ENCODE peak calls at places on chromosomes 4 and X, in seven cellular contexts. One of them, this sample, is unnamed.

GRCh38 chrX:13761606-13762005 is 27.1 kb downstream of the OFD1 start:
- DNase-seq in thoracic aorta: no peak
- DNase-seq in CD8-positive, alpha-beta T cell: no peak
- DNase-seq in PC-3: no peak
- DNase-seq in BE2C: no peak
- DNase-seq in stomach: no peak
- DNase-seq in Caco-2: no peak
- DNase-seq in this sample: no peak

GRCh38 chrX:31057691-31058090 is 14.2 kb downstream of the FTHL17 start:
- DNase-seq in Caco-2: no peak
- DNase-seq in PC-3: no peak
- DNase-seq in stomach: no peak
- DNase-seq in CD8-positive, alpha-beta T cell: no peak
- DNase-seq in BE2C: no peak
- DNase-seq in thoracic aorta: no peak
- DNase-seq in this sample: no peak

GRCh38 chrX:36859231-36859630 is 148.9 kb upstream of the FAM47C start:
- DNase-seq in BE2C: no peak
- DNase-seq in CD8-positive, alpha-beta T cell: no peak
- DNase-seq in Caco-2: no peak
- DNase-seq in stomach: no peak
- DNase-seq in PC-3: no peak
- DNase-seq in thoracic aorta: no peak
- DNase-seq in this sample: no peak

GRCh38 chrX:10239611-10240064 is 82.9 kb downstream of the CLCN4 start:
- DNase-seq in Caco-2: no peak
- DNase-seq in PC-3: peak; percentile 68
- DNase-seq in CD8-positive, alpha-beta T cell: no peak
- DNase-seq in thoracic aorta: no peak
- DNase-seq in BE2C: no peak
- DNase-seq in stomach: no peak
- DNase-seq in this sample: no peak

GRCh38 chr4:4182835-4183568 is 43.7 kb downstream of the OTOP1 start:
- DNase-seq in thoracic aorta: no peak
- DNase-seq in Caco-2: peak; percentile 46
- DNase-seq in CD8-positive, alpha-beta T cell: no peak
- DNase-seq in BE2C: peak; percentile 47
- DNase-seq in PC-3: peak; percentile 45
- DNase-seq in stomach: no peak
- DNase-seq in this sample: no peak

GRCh38 chrX:24081661-24082154 is 27.0 kb downstream of the EIF2S3 start:
- DNase-seq in Caco-2: peak; percentile 74
- DNase-seq in thoracic aorta: no peak
- DNase-seq in stomach: peak; percentile 64
- DNase-seq in PC-3: peak; percentile 72
- DNase-seq in BE2C: peak; percentile 72
- DNase-seq in CD8-positive, alpha-beta T cell: peak; percentile 4
- DNase-seq in this sample: no peak

GRCh38 chr4:23818097-23818648 is 71.7 kb downstream of the PPARGC1A start:
- DNase-seq in stomach: no peak
- DNase-seq in CD8-positive, alpha-beta T cell: no peak
- DNase-seq in BE2C: no peak
- DNase-seq in Caco-2: no peak
- DNase-seq in thoracic aorta: no peak
- DNase-seq in PC-3: no peak
- DNase-seq in this sample: no peak

GRCh38 chr4:159400782-159401712 is 298.2 kb downstream of the RAPGEF2 start:
- DNase-seq in Caco-2: no peak
- DNase-seq in CD8-positive, alpha-beta T cell: no peak
- DNase-seq in BE2C: no peak
- DNase-seq in stomach: no peak
- DNase-seq in thoracic aorta: no peak
- DNase-seq in PC-3: no peak
- DNase-seq in this sample: no peak

GRCh38 chr4:62940229-62940628 is 1469.0 kb downstream of the TECRL start:
- DNase-seq in CD8-positive, alpha-beta T cell: no peak
- DNase-seq in stomach: no peak
- DNase-seq in BE2C: no peak
- DNase-seq in PC-3: peak; percentile 13
- DNase-seq in thoracic aorta: no peak
- DNase-seq in Caco-2: peak; percentile 2
- DNase-seq in this sample: no peak

GRCh38 chrX:136778914-136779313 is 1.8 kb downstream of the ARHGEF6 start:
- DNase-seq in CD8-positive, alpha-beta T cell: no peak
- DNase-seq in Caco-2: no peak
- DNase-seq in PC-3: no peak
- DNase-seq in stomach: no peak
- DNase-seq in thoracic aorta: no peak
- DNase-seq in BE2C: no peak
- DNase-seq in this sample: no peak

GRCh38 chrX:16825306-16826035 is 39.2 kb downstream of the TXLNG start:
- DNase-seq in stomach: no peak
- DNase-seq in thoracic aorta: no peak
- DNase-seq in CD8-positive, alpha-beta T cell: no peak
- DNase-seq in BE2C: no peak
- DNase-seq in Caco-2: no peak
- DNase-seq in PC-3: peak; percentile 51
- DNase-seq in this sample: no peak

GRCh38 chr4:95091272-95091671 is 333.5 kb downstream of the BMPR1B start:
- DNase-seq in BE2C: no peak
- DNase-seq in stomach: no peak
- DNase-seq in Caco-2: no peak
- DNase-seq in thoracic aorta: no peak
- DNase-seq in CD8-positive, alpha-beta T cell: no peak
- DNase-seq in PC-3: no peak
- DNase-seq in this sample: no peak

GRCh38 chrX:110384490-110384889 is 25.8 kb downstream of the RTL9 start:
- DNase-seq in thoracic aorta: no peak
- DNase-seq in Caco-2: no peak
- DNase-seq in PC-3: peak; percentile 66
- DNase-seq in stomach: no peak
- DNase-seq in CD8-positive, alpha-beta T cell: no peak
- DNase-seq in BE2C: no peak
- DNase-seq in this sample: no peak

GRCh38 chrX:8504451-8504850 is 39.8 kb downstream of the VCX3B start:
- DNase-seq in stomach: no peak
- DNase-seq in Caco-2: no peak
- DNase-seq in CD8-positive, alpha-beta T cell: no peak
- DNase-seq in PC-3: peak; percentile 72
- DNase-seq in thoracic aorta: no peak
- DNase-seq in BE2C: no peak
- DNase-seq in this sample: no peak

GRCh38 chrX:119477812-119478232 is 9.6 kb downstream of the SLC25A5 start:
- DNase-seq in Caco-2: peak; percentile 86
- DNase-seq in stomach: peak; percentile 42
- DNase-seq in BE2C: no peak
- DNase-seq in PC-3: no peak
- DNase-seq in thoracic aorta: no peak
- DNase-seq in CD8-positive, alpha-beta T cell: no peak
- DNase-seq in this sample: peak; percentile 24

GRCh38 chr4:107094332-107094731 is 58.2 kb upstream of the DKK2 start:
- DNase-seq in BE2C: no peak
- DNase-seq in thoracic aorta: no peak
- DNase-seq in PC-3: peak; percentile 26
- DNase-seq in CD8-positive, alpha-beta T cell: no peak
- DNase-seq in stomach: no peak
- DNase-seq in Caco-2: no peak
- DNase-seq in this sample: no peak

DNA sequence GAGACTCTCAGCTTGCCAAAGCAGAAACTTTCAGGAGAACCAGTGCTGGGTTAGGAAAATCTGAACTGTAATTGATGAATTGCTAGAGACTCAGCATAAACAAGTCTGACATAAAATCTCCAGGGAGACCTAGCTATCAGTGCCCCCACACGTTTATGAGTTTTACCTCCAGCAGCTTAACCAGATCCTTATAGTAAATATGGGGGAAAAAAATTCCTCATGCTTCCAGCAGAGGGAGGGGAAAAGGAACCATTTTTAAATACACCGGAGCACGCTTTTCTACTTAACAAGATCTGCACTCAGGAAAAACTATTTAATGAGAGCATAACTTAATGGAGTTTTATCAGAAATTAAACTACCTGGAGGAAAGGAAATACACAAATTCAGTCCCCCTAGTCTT is 1040.7 kb upstream of the INTU start:
- DNase-seq in stomach: no peak
- DNase-seq in BE2C: no peak
- DNase-seq in PC-3: no peak
- DNase-seq in Caco-2: no peak
- DNase-seq in CD8-positive, alpha-beta T cell: no peak
- DNase-seq in thoracic aorta: no peak
- DNase-seq in this sample: no peak
- TF ChIP-seq CTCF in stomach: no peak
- TF ChIP-seq CTCF in BE2C: peak; percentile 67
- TF ChIP-seq CTCF in PC-3: peak; percentile 42
- TF ChIP-seq CTCF in Caco-2: peak; percentile 28
- TF ChIP-seq CTCF in CD8-positive, alpha-beta T cell: no peak
- TF ChIP-seq CTCF in thoracic aorta: peak; percentile 28
- TF ChIP-seq CTCF in this sample: no peak

DNA sequence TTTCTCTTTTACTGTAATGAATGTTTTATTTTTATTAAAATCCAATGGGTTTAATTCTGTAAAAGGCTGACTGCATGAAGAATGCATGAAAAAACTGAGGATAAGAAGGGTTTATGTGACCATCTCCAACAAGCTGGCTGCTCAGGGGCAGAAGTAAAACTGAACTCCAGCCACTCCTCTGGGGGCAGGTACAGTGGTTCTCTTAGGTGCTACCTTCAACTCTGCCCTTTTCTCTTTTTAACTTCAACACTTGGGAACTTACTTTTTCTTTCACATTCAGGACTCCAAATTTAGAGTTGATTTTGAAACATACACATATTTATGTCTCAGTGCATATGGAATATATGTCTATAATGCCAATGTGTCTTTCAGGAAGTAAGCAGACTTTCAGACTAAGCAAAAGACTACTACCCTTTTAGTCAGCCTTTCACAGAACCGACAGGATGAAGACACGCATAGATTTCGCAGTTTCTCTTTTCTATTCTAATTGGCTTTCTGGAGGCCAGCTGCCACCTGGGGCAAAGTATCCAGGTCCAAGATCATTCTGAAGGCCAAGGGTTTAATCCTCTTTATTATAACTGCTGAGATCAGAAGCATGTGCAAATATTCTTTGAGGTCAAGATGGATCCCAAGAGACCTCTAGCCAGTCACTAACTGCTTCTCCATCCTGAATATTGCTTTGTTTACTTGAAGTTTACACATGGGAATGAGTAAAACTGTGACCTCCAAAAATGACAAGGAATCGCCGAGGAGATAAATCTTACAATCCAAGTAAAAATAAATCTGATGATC is 30.7 kb downstream of the HS3ST1 start:
- DNase-seq in BE2C: no peak
- DNase-seq in PC-3: no peak
- DNase-seq in stomach: no peak
- DNase-seq in CD8-positive, alpha-beta T cell: no peak
- DNase-seq in Caco-2: no peak
- DNase-seq in thoracic aorta: no peak
- DNase-seq in this sample: no peak
- TF ChIP-seq CTCF in BE2C: no peak
- TF ChIP-seq CTCF in PC-3: no peak
- TF ChIP-seq CTCF in stomach: no peak
- TF ChIP-seq CTCF in CD8-positive, alpha-beta T cell: no peak
- TF ChIP-seq CTCF in Caco-2: no peak
- TF ChIP-seq CTCF in thoracic aorta: no peak
- TF ChIP-seq CTCF in this sample: no peak

GRCh38 chr4:186726440-186727148 is 2.9 kb upstream of the FAT1 start:
- DNase-seq in BE2C: peak; percentile 48
- DNase-seq in stomach: peak; percentile 65
- DNase-seq in PC-3: peak; percentile 68
- DNase-seq in CD8-positive, alpha-beta T cell: no peak
- DNase-seq in Caco-2: peak; percentile 88
- DNase-seq in thoracic aorta: no peak
- DNase-seq in this sample: no peak
- TF ChIP-seq CTCF in BE2C: no peak
- TF ChIP-seq CTCF in stomach: no peak
- TF ChIP-seq CTCF in PC-3: peak; percentile 13
- TF ChIP-seq CTCF in CD8-positive, alpha-beta T cell: no peak
- TF ChIP-seq CTCF in Caco-2: no peak
- TF ChIP-seq CTCF in thoracic aorta: no peak
- TF ChIP-seq CTCF in this sample: no peak

DNA sequence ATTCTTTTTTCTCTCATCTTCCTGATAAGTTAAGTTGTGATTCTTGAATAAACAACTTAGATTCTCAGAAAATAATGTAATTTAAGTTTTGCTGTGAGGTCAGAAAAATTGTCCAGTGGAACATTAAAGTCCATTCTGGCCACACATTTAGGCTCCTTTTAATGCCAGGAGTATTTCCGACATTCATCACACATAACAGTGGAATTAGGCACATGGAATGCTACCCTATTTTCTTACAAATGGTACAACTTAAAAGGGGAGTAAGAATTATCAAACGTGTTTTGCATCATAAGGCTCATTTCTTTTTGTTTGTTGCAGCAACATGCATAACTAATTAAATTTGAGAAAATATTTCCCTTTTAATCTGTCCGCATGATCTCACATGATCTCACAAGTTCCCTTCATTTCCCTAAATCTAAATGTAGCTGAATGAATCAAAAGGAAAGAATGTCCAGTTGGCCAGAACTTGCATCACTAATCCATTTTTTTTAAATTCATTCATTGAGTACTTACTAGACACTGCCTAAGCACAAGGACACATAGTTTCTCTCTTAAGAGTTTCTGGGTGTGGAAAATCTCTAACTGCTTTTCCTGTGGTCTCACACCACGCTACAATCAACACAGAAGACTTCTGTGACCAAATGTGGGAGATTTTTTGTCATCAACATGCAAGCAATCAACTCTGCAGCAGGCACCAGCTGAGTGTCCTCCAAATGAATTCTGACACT is 22.0 kb downstream of the SPARCL1 start:
- DNase-seq in Caco-2: no peak
- DNase-seq in CD8-positive, alpha-beta T cell: no peak
- DNase-seq in PC-3: no peak
- DNase-seq in BE2C: no peak
- DNase-seq in stomach: no peak
- DNase-seq in thoracic aorta: no peak
- DNase-seq in this sample: no peak
- TF ChIP-seq CTCF in Caco-2: no peak
- TF ChIP-seq CTCF in CD8-positive, alpha-beta T cell: no peak
- TF ChIP-seq CTCF in PC-3: no peak
- TF ChIP-seq CTCF in BE2C: no peak
- TF ChIP-seq CTCF in stomach: no peak
- TF ChIP-seq CTCF in thoracic aorta: no peak
- TF ChIP-seq CTCF in this sample: no peak

GRCh38 chrX:68498044-68498507 is 775 bp upstream of the YIPF6 start:
- DNase-seq in thoracic aorta: no peak
- DNase-seq in stomach: no peak
- DNase-seq in PC-3: peak; percentile 7
- DNase-seq in Caco-2: no peak
- DNase-seq in BE2C: no peak
- DNase-seq in CD8-positive, alpha-beta T cell: no peak
- DNase-seq in this sample: no peak
- TF ChIP-seq CTCF in thoracic aorta: no peak
- TF ChIP-seq CTCF in stomach: no peak
- TF ChIP-seq CTCF in PC-3: peak; percentile 30
- TF ChIP-seq CTCF in Caco-2: peak; percentile 35
- TF ChIP-seq CTCF in BE2C: peak; percentile 9
- TF ChIP-seq CTCF in CD8-positive, alpha-beta T cell: no peak
- TF ChIP-seq CTCF in this sample: no peak

GRCh38 chr4:79241846-79242245 is 84.0 kb downstream of the NAA11 start:
- DNase-seq in thoracic aorta: no peak
- DNase-seq in Caco-2: peak; percentile 10
- DNase-seq in BE2C: no peak
- DNase-seq in stomach: no peak
- DNase-seq in CD8-positive, alpha-beta T cell: no peak
- DNase-seq in PC-3: peak; percentile 35
- DNase-seq in this sample: no peak
- TF ChIP-seq CTCF in thoracic aorta: no peak
- TF ChIP-seq CTCF in Caco-2: no peak
- TF ChIP-seq CTCF in BE2C: peak; percentile 74
- TF ChIP-seq CTCF in stomach: no peak
- TF ChIP-seq CTCF in CD8-positive, alpha-beta T cell: no peak
- TF ChIP-seq CTCF in PC-3: peak; percentile 40
- TF ChIP-seq CTCF in this sample: no peak